ENCODE peak calls at places on chromosome 22, in nine cellular contexts. Q is hippocampal formation; J is upper lobe of right lung; L is activated CD4-positive, alpha-beta T cell treated with anti-CD3 and anti-CD28 coated beads for 24 hours; E is right lobe of liver; Z is Peyer's patch; Y is colonic mucosa; T is HS-5; S is naive thymus-derived CD8-positive, alpha-beta T cell. G is an unnamed sample.
A peak's percentile ranks its signal among the peaks of the same experiment; 100 is the strongest.

GRCh38 chr22:37892566-37893338 is 13.3 kb upstream of the MICALL1 start:
- DNase-seq in Q (peak; percentile 85), J (peak; percentile 74), L (no peak), E (no peak), Z (no peak), Y (no peak), T (no peak), S (no peak), G (peak; percentile 31)

GRCh38 chr22:46738961-46739870 is 1.2 kb upstream of the CERK start:
- DNase-seq in Q (no peak), J (no peak), L (peak; percentile 60), E (no peak), Z (no peak), Y (peak; percentile 89), T (peak; percentile 26), S (peak; percentile 74), G (no peak)

GRCh38 chr22:38861170-38861874 is 10.7 kb downstream of the CBX6 start:
- DNase-seq in Q (no peak), J (peak; percentile 54), L (no peak), E (peak; percentile 35), Z (no peak), Y (no peak), T (no peak), S (no peak), G (no peak)

GRCh38 chr22:44068422-44069191 is 44.5 kb downstream of the PARVB start:
- DNase-seq in Q (peak; percentile 4), J (peak; percentile 78), L (no peak), E (no peak), Z (peak; percentile 53), Y (no peak), T (no peak), S (no peak), G (no peak)

GRCh38 chr22:49268924-49269323 is 558.7 kb downstream of the BRD1 start:
- DNase-seq in Q (no peak), J (no peak), L (no peak), E (no peak), Z (no peak), Y (no peak), T (no peak), S (no peak), G (no peak)

GRCh38 chr22:22912135-22912408 is 24.5 kb downstream of the IGLL5 start:
- DNase-seq in Q (no peak), J (no peak), L (no peak), E (no peak), Z (no peak), Y (no peak), T (no peak), S (no peak), G (no peak)

GRCh38 chr22:46413725-46414379 is 78.3 kb downstream of the TRMU start:
- DNase-seq in Q (no peak), J (no peak), L (no peak), E (no peak), Z (no peak), Y (no peak), T (no peak), S (no peak), G (no peak)

GRCh38 chr22:40529817-40530216 is 106.7 kb downstream of the MRTFA start:
- DNase-seq in Q (no peak), J (no peak), L (no peak), E (no peak), Z (no peak), Y (no peak), T (no peak), S (no peak), G (no peak)

GRCh38 chr22:38035530-38035885 is 21.7 kb upstream of the PICK1 start:
- DNase-seq in Q (no peak), J (no peak), L (no peak), E (peak; percentile 40), Z (no peak), Y (no peak), T (no peak), S (no peak), G (no peak)

GRCh38 chr22:27879923-27880322 is 39.1 kb downstream of the PITPNB start:
- DNase-seq in Q (no peak), J (no peak), L (no peak), E (no peak), Z (no peak), Y (no peak), T (no peak), S (peak; percentile 7), G (no peak)

GRCh38 chr22:49358041-49358440 is 469.6 kb downstream of the BRD1 start:
- DNase-seq in Q (no peak), J (peak; percentile 32), L (no peak), E (no peak), Z (no peak), Y (no peak), T (no peak), S (no peak), G (no peak)

GRCh38 chr22:36375071-36375980 is 12.4 kb downstream of the MYH9 start:
- DNase-seq in Q (no peak), J (peak; percentile 79), L (no peak), E (no peak), Z (no peak), Y (no peak), T (no peak), S (peak; percentile 6), G (no peak)

GRCh38 chr22:31490496-31490925 is 869 bp upstream of the EIF4ENIF1 start:
- DNase-seq in Q (peak; percentile 62), J (peak; percentile 72), L (no peak), E (peak; percentile 66), Z (peak; percentile 86), Y (peak; percentile 66), T (peak; percentile 48), S (peak; percentile 62), G (peak; percentile 40)

GRCh38 chr22:24592846-24593809 is at the start of gene LRRC75B:
- DNase-seq in Q (peak; percentile 13), J (peak; percentile 94), L (no peak), E (peak; percentile 98), Z (peak; percentile 39), Y (peak; percentile 96), T (peak; percentile 39), S (no peak), G (peak; percentile 30)

GRCh38 chr22:46110215-46110614 is 40.1 kb upstream of the PPARA start:
- DNase-seq in Q (no peak), J (no peak), L (no peak), E (no peak), Z (no peak), Y (no peak), T (no peak), S (no peak), G (no peak)

GRCh38 chr22:32546480-32546879 is 71.9 kb downstream of the FBXO7 start:
- DNase-seq in Q (no peak), J (no peak), L (no peak), E (no peak), Z (no peak), Y (no peak), T (no peak), S (no peak), G (no peak)

GRCh38 chr22:40036126-40036525 is 41.4 kb downstream of the FAM83F start:
- DNase-seq in Q (no peak), J (no peak), L (no peak), E (no peak), Z (no peak), Y (no peak), T (no peak), S (no peak), G (no peak)

GRCh38 chr22:27074016-27074415 is 416.6 kb downstream of the MIAT start:
- DNase-seq in Q (no peak), J (no peak), L (no peak), E (no peak), Z (no peak), Y (no peak), T (no peak), S (no peak), G (no peak)

GRCh38 chr22:44733426-44734106 is 18.8 kb upstream of the ARHGAP8 start:
- DNase-seq in Q (no peak), J (no peak), L (no peak), E (peak; percentile 47), Z (no peak), Y (no peak), T (no peak), S (no peak), G (no peak)

GRCh38 chr22:21951931-21952465 is 650 bp downstream of the PPM1F start:
- DNase-seq in Q (no peak), J (peak; percentile 78), L (no peak), E (peak; percentile 70), Z (peak; percentile 30), Y (peak; percentile 34), T (no peak), S (peak; percentile 28), G (no peak)

GRCh38 chr22:20145206-20145831 is 5.5 kb downstream of the CCDC188 start:
- DNase-seq in Q (no peak), J (peak; percentile 80), L (no peak), E (no peak), Z (no peak), Y (no peak), T (no peak), S (no peak), G (no peak)

GRCh38 chr22:20777420-20778177 is 3.7 kb downstream of the SERPIND1 start:
- DNase-seq in Q (no peak), J (no peak), L (no peak), E (no peak), Z (no peak), Y (peak; percentile 43), T (no peak), S (no peak), G (no peak)

GRCh38 chr22:27717094-27717493 is 84.5 kb downstream of the MN1 start:
- DNase-seq in Q (no peak), J (no peak), L (no peak), E (no peak), Z (no peak), Y (no peak), T (no peak), S (no peak), G (no peak)

GRCh38 chr22:50604256-50604580 is 3.6 kb downstream of the MAPK8IP2 start:
- DNase-seq in Q (no peak), J (no peak), L (no peak), E (no peak), Z (no peak), Y (no peak), T (no peak), S (no peak), G (no peak)

GRCh38 chr22:48758021-48758561 is 1069.6 kb downstream of the BRD1 start:
- DNase-seq in Q (no peak), J (peak; percentile 37), L (no peak), E (peak; percentile 35), Z (no peak), Y (no peak), T (no peak), S (no peak), G (no peak)

GRCh38 chr22:37742374-37743092 is 45.7 kb downstream of the TRIOBP start:
- DNase-seq in Q (no peak), J (no peak), L (no peak), E (no peak), Z (no peak), Y (no peak), T (peak; percentile 73), S (no peak), G (no peak)

GRCh38 chr22:45198463-45198795 is 34.7 kb downstream of the NUP50 start:
- DNase-seq in Q (no peak), J (no peak), L (no peak), E (no peak), Z (no peak), Y (no peak), T (no peak), S (no peak), G (no peak)

GRCh38 chr22:48884292-48884691 is 943.4 kb downstream of the BRD1 start:
- DNase-seq in Q (no peak), J (peak; percentile 34), L (no peak), E (peak; percentile 23), Z (no peak), Y (no peak), T (no peak), S (no peak), G (no peak)

GRCh38 chr22:46108564-46109473 is 41.5 kb upstream of the PPARA start:
- DNase-seq in Q (no peak), J (no peak), L (no peak), E (peak; percentile 83), Z (no peak), Y (peak; percentile 57), T (no peak), S (no peak), G (no peak)

GRCh38 chr22:39719559-39720450 is 149.3 kb downstream of the CACNA1I start:
- DNase-seq in Q (no peak), J (peak; percentile 37), L (no peak), E (no peak), Z (no peak), Y (no peak), T (no peak), S (no peak), G (no peak)

GRCh38 chr22:30474683-30475424 is 3.0 kb upstream of the SEC14L3 start:
- DNase-seq in Q (no peak), J (no peak), L (no peak), E (peak; percentile 4), Z (no peak), Y (no peak), T (no peak), S (peak; percentile 25), G (no peak)